ENCODE peak calls at places on chromosome 4, in seven cellular contexts. N, P, S, X, W, J and B are unnamed samples.

GRCh38 chr4:128288689-128289106 is 1.1 kb upstream of the PGRMC2 start:
- DNase-seq in N (peak; percentile 49), P (peak; percentile 79), S (peak; percentile 34), X (no peak), W (no peak), J (no peak), B (peak; percentile 44)

GRCh38 chr4:105473340-105474109 is at the start of gene PPA2:
- DNase-seq in N (peak; percentile 93), P (peak; percentile 89), S (peak; percentile 89), X (peak; percentile 72), W (peak; percentile 93), J (peak; percentile 85), B (peak; percentile 79)

GRCh38 chr4:146051724-146052396 is 113.2 kb upstream of the ZNF827 start:
- DNase-seq in N (no peak), P (peak; percentile 45), S (no peak), X (no peak), W (no peak), J (no peak), B (peak; percentile 46)

GRCh38 chr4:14168919-14169318 is 541.4 kb upstream of the BOD1L1 start:
- DNase-seq in N (no peak), P (peak; percentile 96), S (peak; percentile 76), X (no peak), W (peak; percentile 43), J (no peak), B (peak; percentile 98)

GRCh38 chr4:30721353-30722091 is 1.4 kb downstream of the PCDH7 start:
- DNase-seq in N (no peak), P (peak; percentile 69), S (peak; percentile 56), X (no peak), W (peak; percentile 29), J (peak; percentile 35), B (no peak)

GRCh38 chr4:98564847-98565246 is 93.6 kb downstream of the TSPAN5 start:
- DNase-seq in N (no peak), P (no peak), S (no peak), X (no peak), W (no peak), J (peak; percentile 25), B (no peak)

GRCh38 chr4:168408620-168409019 is 71.7 kb downstream of the DDX60L start:
- DNase-seq in N (no peak), P (peak; percentile 88), S (no peak), X (no peak), W (peak; percentile 58), J (no peak), B (peak; percentile 93)

GRCh38 chr4:80268936-80269335 is 2.5 kb downstream of the FGF5 start:
- DNase-seq in N (no peak), P (no peak), S (no peak), X (no peak), W (no peak), J (no peak), B (no peak)

GRCh38 chr4:41178372-41179085 is 35.8 kb downstream of the APBB2 start:
- DNase-seq in N (no peak), P (peak; percentile 39), S (no peak), X (no peak), W (no peak), J (no peak), B (peak; percentile 83)

GRCh38 chr4:155674669-155675071 is 8.0 kb downstream of the GUCY1A1 start:
- DNase-seq in N (no peak), P (no peak), S (no peak), X (no peak), W (no peak), J (no peak), B (no peak)

GRCh38 chr4:143390764-143391163 is 54.1 kb downstream of the GAB1 start:
- DNase-seq in N (peak; percentile 84), P (peak; percentile 17), S (no peak), X (no peak), W (no peak), J (no peak), B (no peak)

GRCh38 chr4:168272488-168272887 is 46.1 kb downstream of the DDX60 start:
- DNase-seq in N (no peak), P (no peak), S (no peak), X (no peak), W (no peak), J (no peak), B (no peak)

GRCh38 chr4:82890602-82890912 is 396 bp downstream of the SEC31A start:
- DNase-seq in N (no peak), P (no peak), S (no peak), X (no peak), W (no peak), J (no peak), B (no peak)

GRCh38 chr4:186029731-186030421 is 39.1 kb upstream of the TLR3 start:
- DNase-seq in N (no peak), P (no peak), S (peak; percentile 78), X (no peak), W (peak; percentile 86), J (peak; percentile 48), B (no peak)

GRCh38 chr4:178481564-178481963 is 1039.3 kb upstream of the AGA start:
- DNase-seq in N (no peak), P (no peak), S (no peak), X (no peak), W (no peak), J (no peak), B (no peak)

GRCh38 chr4:143254479-143255216 is 69.9 kb downstream of the USP38 start:
- DNase-seq in N (peak; percentile 4), P (no peak), S (no peak), X (no peak), W (no peak), J (no peak), B (no peak)

GRCh38 chr4:79626102-79626501 is 218.1 kb upstream of the GK2 start:
- DNase-seq in N (no peak), P (no peak), S (no peak), X (no peak), W (no peak), J (no peak), B (no peak)

GRCh38 chr4:175905939-175906338 is 93.9 kb upstream of the GPM6A start:
- DNase-seq in N (no peak), P (no peak), S (no peak), X (no peak), W (no peak), J (no peak), B (no peak)

GRCh38 chr4:10279261-10279660 is 162.7 kb upstream of the WDR1 start:
- DNase-seq in N (no peak), P (no peak), S (no peak), X (no peak), W (no peak), J (no peak), B (no peak)

GRCh38 chr4:101066586-101066985 is 280.7 kb downstream of the PPP3CA start:
- DNase-seq in N (no peak), P (no peak), S (no peak), X (no peak), W (no peak), J (peak; percentile 27), B (no peak)